ENCODE peak calls at places on chromosomes 5 and 9, in six cellular contexts. J is PC-9, Z is astrocyte of the spinal cord, H is fibroblast of lung, N is brain microvascular endothelial cell, D is GM12865. U is an unnamed sample.

GRCh38 chr9:93951655-93952118 is 3.5 kb downstream of the BARX1 start:
- DNase-seq in J (no peak), Z (no peak), H (no peak), N (no peak), D (no peak), U (no peak)

GRCh38 chr9:37953775-37954437 is 50.0 kb upstream of the SLC25A51 start:
- DNase-seq in J (peak; percentile 70), Z (peak; percentile 95), H (peak; percentile 99), N (peak; percentile 94), D (peak; percentile 91), U (peak; percentile 74)

GRCh38 chr9:29556317-29556716 is 1983.0 kb upstream of the C9orf72 start:
- DNase-seq in J (no peak), Z (peak; percentile 89), H (peak; percentile 83), N (peak; percentile 16), D (no peak), U (no peak)

GRCh38 chr5:35803221-35803651 is 53.5 kb upstream of the IL7R start:
- DNase-seq in J (no peak), Z (peak; percentile 66), H (peak; percentile 66), N (peak; percentile 51), D (peak; percentile 42), U (no peak)

GRCh38 chr5:145811834-145812625 is 23.1 kb downstream of the PRELID2 start:
- DNase-seq in J (no peak), Z (peak; percentile 54), H (peak; percentile 38), N (peak; percentile 53), D (peak; percentile 9), U (no peak)

GRCh38 chr9:108972626-108973209 is 38.5 kb downstream of the ABITRAM start:
- DNase-seq in J (no peak), Z (peak; percentile 52), H (peak; percentile 37), N (no peak), D (no peak), U (no peak)

GRCh38 chr9:136177224-136177623 is 27.7 kb downstream of the LHX3 start:
- DNase-seq in J (no peak), Z (no peak), H (no peak), N (no peak), D (no peak), U (no peak)

GRCh38 chr5:176895350-176895749 is 3.8 kb downstream of the HK3 start:
- DNase-seq in J (no peak), Z (no peak), H (no peak), N (no peak), D (no peak), U (no peak)

GRCh38 chr9:111482656-111483418 is 1.3 kb downstream of the ECPAS start:
- DNase-seq in J (peak; percentile 84), Z (peak; percentile 63), H (peak; percentile 68), N (peak; percentile 55), D (peak; percentile 87), U (peak; percentile 81)

GRCh38 chr5:173514666-173515065 is 101.8 kb downstream of the BOD1 start:
- DNase-seq in J (no peak), Z (no peak), H (peak; percentile 7), N (no peak), D (no peak), U (no peak)

GRCh38 chr5:149260761-149261160 is 10.9 kb upstream of the AFAP1L1 start:
- DNase-seq in J (no peak), Z (no peak), H (no peak), N (no peak), D (no peak), U (no peak)

GRCh38 chr5:64680289-64680688 is 10.0 kb upstream of the SHISAL2B start:
- DNase-seq in J (no peak), Z (no peak), H (no peak), N (peak; percentile 14), D (peak; percentile 21), U (peak; percentile 4)

GRCh38 chr9:122334916-122335315 is 35.9 kb upstream of the PTGS1 start:
- DNase-seq in J (no peak), Z (peak; percentile 22), H (peak; percentile 51), N (no peak), D (no peak), U (no peak)

GRCh38 chr5:115170128-115170923 is 618 bp upstream of the TRIM36 start:
- DNase-seq in J (no peak), Z (no peak), H (no peak), N (no peak), D (peak; percentile 28), U (peak; percentile 38)

GRCh38 chr5:145848854-145849253 is 13.7 kb upstream of the PRELID2 start:
- DNase-seq in J (no peak), Z (peak; percentile 53), H (peak; percentile 64), N (peak; percentile 67), D (no peak), U (no peak)

GRCh38 chr5:82334856-82335255 is 56.7 kb upstream of the RPS23 start:
- DNase-seq in J (no peak), Z (peak; percentile 88), H (peak; percentile 98), N (peak; percentile 86), D (no peak), U (no peak)

GRCh38 chr5:167552356-167552755 is 739.1 kb upstream of the WWC1 start:
- DNase-seq in J (no peak), Z (no peak), H (no peak), N (no peak), D (no peak), U (no peak)

GRCh38 chr5:95876782-95877181 is 54.3 kb upstream of the GLRX start:
- DNase-seq in J (no peak), Z (no peak), H (no peak), N (no peak), D (no peak), U (no peak)

GRCh38 chr5:95009812-95010211 is 275.1 kb downstream of the MCTP1 start:
- DNase-seq in J (no peak), Z (no peak), H (no peak), N (no peak), D (no peak), U (no peak)

GRCh38 chr9:136140966-136141365 is 22.3 kb upstream of the TMEM250 start:
- DNase-seq in J (no peak), Z (no peak), H (no peak), N (no peak), D (no peak), U (no peak)

GRCh38 chr5:56479126-56479525 is 246.0 kb upstream of the ANKRD55 start:
- DNase-seq in J (no peak), Z (no peak), H (no peak), N (no peak), D (no peak), U (no peak)

GRCh38 chr5:1362242-1363015 is 17.5 kb upstream of the CLPTM1L start:
- DNase-seq in J (no peak), Z (no peak), H (no peak), N (no peak), D (no peak), U (no peak)

GRCh38 chr5:53041071-53041692 is 52.0 kb downstream of the ITGA2 start:
- DNase-seq in J (no peak), Z (peak; percentile 43), H (peak; percentile 69), N (peak; percentile 63), D (peak; percentile 57), U (peak; percentile 58)

GRCh38 chr9:95360866-95361265 is 43.4 kb upstream of the FANCC start:
- DNase-seq in J (no peak), Z (no peak), H (no peak), N (no peak), D (no peak), U (no peak)

GRCh38 chr5:142151436-142152382 is 43.1 kb downstream of the NDFIP1 start:
- DNase-seq in J (peak; percentile 48), Z (peak; percentile 86), H (peak; percentile 65), N (peak; percentile 79), D (peak; percentile 73), U (peak; percentile 78)

GRCh38 chr5:36724429-36725332 is 118.3 kb downstream of the SLC1A3 start:
- DNase-seq in J (no peak), Z (no peak), H (no peak), N (no peak), D (peak; percentile 95), U (peak; percentile 58)

DNA sequence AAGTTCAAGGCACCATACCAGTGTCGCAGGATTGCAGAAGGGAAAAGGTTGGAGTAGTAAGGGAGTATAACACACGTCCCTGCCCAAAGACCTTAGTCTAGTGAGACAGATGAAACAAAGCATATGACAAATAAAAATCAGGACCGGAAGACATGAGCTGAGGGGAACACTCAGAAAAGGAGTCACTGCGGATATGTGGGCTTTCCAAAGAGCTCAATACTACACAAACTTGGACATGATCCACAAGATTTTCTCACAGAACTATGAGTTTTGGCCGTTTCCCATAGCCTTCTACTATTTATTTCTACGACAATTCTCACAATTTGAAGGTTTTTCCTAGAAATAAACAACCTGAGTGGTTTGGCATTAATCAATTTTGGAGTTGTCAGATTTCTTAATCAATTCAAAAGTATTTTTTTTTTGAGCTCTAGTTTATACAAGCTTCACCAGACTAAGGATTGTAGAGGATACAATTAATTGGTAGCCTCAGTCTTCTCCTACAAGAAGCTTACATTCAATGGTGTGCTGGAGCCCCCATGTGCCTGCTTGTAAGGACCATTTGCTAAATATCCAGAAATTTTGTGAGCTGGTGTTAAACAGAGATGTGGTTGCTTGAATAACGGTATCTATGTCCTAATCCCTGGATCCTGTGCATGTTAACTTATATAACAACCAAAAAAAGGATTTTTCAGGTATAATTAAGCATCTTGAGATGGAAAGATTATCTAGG is 91.4 kb downstream of the ADAMTS12 start:
- DNase-seq in J (no peak), Z (no peak), H (no peak), N (no peak), D (no peak), U (no peak)
- TF ChIP-seq CTCF in J (no peak), Z (peak; percentile 5), H (no peak), N (peak; percentile 1), D (no peak), U (no peak)

GRCh38 chr9:128881884-128882676 is at the start of the genes KYAT1 and LRRC8A:
- DNase-seq in J (peak; percentile 99), Z (peak; percentile 97), H (peak; percentile 93), N (peak; percentile 93), D (peak; percentile 97), U (peak; percentile 99)

GRCh38 chr9:128882677-128883590 is 1.0 kb downstream of the LRRC8A start:
- DNase-seq in J (no peak), Z (peak; percentile 10), H (peak; percentile 46), N (no peak), D (no peak), U (peak; percentile 39)

GRCh38 chr9:128881627-128881883 is 195 bp downstream of the KYAT1 start:
- DNase-seq in J (no peak), Z (no peak), H (no peak), N (peak; percentile 35), D (no peak), U (no peak)

GRCh38 chr9:128877852-128878251 is 3.9 kb downstream of the KYAT1 start:
- DNase-seq in J (no peak), Z (no peak), H (no peak), N (no peak), D (no peak), U (no peak)
- TF ChIP-seq CTCF in J (no peak), Z (no peak), H (no peak), N (no peak), D (no peak), U (no peak)

GRCh38 chr9:134373269-134373668 is 47.0 kb downstream of the RXRA start:
- DNase-seq in J (no peak), Z (no peak), H (no peak), N (no peak), D (peak; percentile 16), U (peak; percentile 24)
- TF ChIP-seq CTCF in J (no peak), Z (no peak), H (no peak), N (peak; percentile 22), D (peak; percentile 8), U (peak; percentile 17)

DNA sequence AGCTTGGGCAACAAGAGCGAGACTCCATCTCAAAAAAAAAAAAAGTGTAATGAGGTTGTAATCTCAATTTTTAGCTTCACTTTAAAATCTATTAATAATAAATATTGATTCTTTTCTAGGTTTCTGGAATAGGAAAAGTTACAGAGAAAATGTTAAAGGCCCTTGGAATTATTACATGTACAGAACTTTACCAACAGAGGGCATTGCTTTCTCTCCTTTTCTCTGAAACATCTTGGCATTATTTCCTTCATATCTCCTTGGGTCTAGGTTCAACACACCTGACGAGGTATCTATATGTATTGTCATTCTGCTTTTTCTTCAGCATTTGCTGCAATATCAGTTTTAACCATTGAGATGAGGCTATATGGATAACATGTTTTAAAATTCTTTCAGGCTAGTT is 26.6 kb upstream of the ANKDD1B start:
- DNase-seq in J (no peak), Z (no peak), H (no peak), N (no peak), D (no peak), U (no peak)
- TF ChIP-seq CTCF in J (peak; percentile 60), Z (peak; percentile 11), H (no peak), N (peak; percentile 31), D (no peak), U (no peak)